ENCODE peak calls at places on chromosomes 12 and 14, in ten cellular contexts. F, L, Y, X, I, K, J, Q, O and U are unnamed samples.

GRCh38 chr14:78448483-78449094 is 278.4 kb downstream of the NRXN3 start:
- DNase-seq in F (peak), L (peak), Y (peak), X (no peak), I (peak), K (no peak), J (no peak), Q (peak), O (peak), U (peak)

GRCh38 chr14:101215266-101215665 is 311.7 kb upstream of the RTL1 start:
- DNase-seq in F (no peak), L (no peak), Y (no peak), X (no peak), I (no peak), K (no peak), J (no peak), Q (no peak), O (no peak), U (no peak)

GRCh38 chr12:30985814-30986452 is 59.4 kb downstream of the TSPAN11 start:
- DNase-seq in F (peak), L (peak), Y (peak), X (no peak), I (peak), K (no peak), J (no peak), Q (peak), O (peak), U (peak)

GRCh38 chr12:53543539-53543938 is 36.3 kb upstream of the NPFF start:
- DNase-seq in F (peak), L (peak), Y (peak), X (peak), I (peak), K (peak), J (peak), Q (peak), O (peak), U (peak)

GRCh38 chr14:100225169-100225568 is 13.8 kb upstream of the YY1 start:
- DNase-seq in F (no peak), L (no peak), Y (no peak), X (no peak), I (no peak), K (no peak), J (no peak), Q (no peak), O (no peak), U (no peak)

GRCh38 chr14:36580141-36580855 is 2.1 kb downstream of the NKX2-8 start:
- DNase-seq in F (no peak), L (no peak), Y (no peak), X (no peak), I (no peak), K (no peak), J (no peak), Q (no peak), O (no peak), U (no peak)

GRCh38 chr12:76680940-76681339 is 83.0 kb upstream of the ZDHHC17 start:
- DNase-seq in F (no peak), L (peak), Y (no peak), X (no peak), I (no peak), K (no peak), J (no peak), Q (no peak), O (no peak), U (peak)

GRCh38 chr12:69024413-69024812 is 91.4 kb upstream of the CPM start:
- DNase-seq in F (peak), L (peak), Y (no peak), X (no peak), I (no peak), K (no peak), J (no peak), Q (no peak), O (peak), U (peak)